ENCODE peak calls at places on chromosomes 2 and 18, in four cellular contexts. I is AG09319, H is nephron progenitor cell, W is gastrocnemius medialis. D is an unnamed sample.

GRCh38 chr2:190765386-190766173 is 115.0 kb upstream of the GLS start:
- DNase-seq in I (peak; percentile 10), H (no peak), W (no peak), D (no peak)

GRCh38 chr2:128252501-128252900 is 66.2 kb downstream of the HS6ST1 start:
- DNase-seq in I (no peak), H (no peak), W (no peak), D (no peak)

GRCh38 chr18:75210274-75211001 is at the start of gene TSHZ1:
- DNase-seq in I (no peak), H (no peak), W (peak; percentile 73), D (peak; percentile 26)

GRCh38 chr2:3902131-3902530 is 198.8 kb downstream of the DCDC2C start:
- DNase-seq in I (no peak), H (no peak), W (no peak), D (no peak)

GRCh38 chr18:67525328-67526110 is 9.0 kb upstream of the DSEL start:
- DNase-seq in I (peak; percentile 90), H (no peak), W (peak; percentile 58), D (no peak)

GRCh38 chr2:75381032-75381431 is 179.7 kb downstream of the EVA1A start:
- DNase-seq in I (no peak), H (no peak), W (no peak), D (no peak)

GRCh38 chr2:66494708-66495107 is 59.8 kb downstream of the MEIS1 start:
- DNase-seq in I (peak; percentile 24), H (no peak), W (peak; percentile 40), D (no peak)

GRCh38 chr2:231245253-231246094 is 47.0 kb downstream of the ARMC9 start:
- DNase-seq in I (no peak), H (no peak), W (no peak), D (peak; percentile 29)

GRCh38 chr2:108404784-108405397 is 27.1 kb downstream of the SULT1C4 start:
- DNase-seq in I (no peak), H (no peak), W (no peak), D (no peak)

GRCh38 chr18:36187826-36188721 is 777 bp downstream of the MOCOS start:
- DNase-seq in I (peak; percentile 57), H (peak; percentile 22), W (peak; percentile 59), D (no peak)

GRCh38 chr18:44180683-44181082 is 500.0 kb upstream of the SETBP1 start:
- DNase-seq in I (no peak), H (no peak), W (no peak), D (no peak)

DNA sequence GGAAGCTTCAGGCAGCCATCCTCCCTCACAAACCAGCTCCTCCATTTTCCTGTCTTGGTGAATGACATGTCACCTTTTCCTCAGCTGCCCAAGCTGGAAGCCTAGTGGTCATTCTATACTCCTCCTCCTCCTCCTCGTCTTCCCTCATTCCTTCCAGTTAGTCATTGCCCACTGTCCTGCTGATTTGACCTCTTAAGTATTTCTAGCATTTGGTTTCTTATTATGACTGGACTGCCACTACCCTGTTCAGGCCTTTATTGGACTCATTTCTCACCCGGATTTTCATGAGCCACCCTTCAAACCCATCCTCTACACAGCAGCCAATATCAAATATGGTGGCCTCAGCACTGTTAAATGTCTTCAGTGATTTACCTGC is 21.9 kb upstream of the MGAT5 start:
- DNase-seq in I (no peak), H (no peak), W (no peak), D (no peak)
- TF ChIP-seq CTCF in I (no peak), H (no peak), W (no peak), D (no peak)

GRCh38 chr2:27025281-27025800 is 7.4 kb upstream of the TMEM214 start:
- DNase-seq in I (no peak), H (no peak), W (no peak), D (no peak)

GRCh38 chr2:27024812-27025211 is 8.0 kb upstream of the TMEM214 start:
- DNase-seq in I (no peak), H (no peak), W (no peak), D (peak; percentile 38)

GRCh38 chr2:27025861-27026851 is 6.6 kb upstream of the TMEM214 start:
- DNase-seq in I (no peak), H (no peak), W (peak; percentile 63), D (no peak)

GRCh38 chr2:27023740-27024139 is 9.0 kb upstream of the TMEM214 start:
- DNase-seq in I (no peak), H (no peak), W (no peak), D (no peak)

GRCh38 chr2:27024188-27024587 is 8.6 kb upstream of the TMEM214 start:
- DNase-seq in I (no peak), H (peak; percentile 33), W (no peak), D (peak; percentile 43)
- TF ChIP-seq CTCF in I (no peak), H (peak; percentile 21), W (no peak), D (peak; percentile 35)

GRCh38 chr2:39779926-39780325 is 868 bp upstream of the THUMPD2 start:
- DNase-seq in I (no peak), H (peak; percentile 8), W (no peak), D (no peak)
- TF ChIP-seq CTCF in I (no peak), H (no peak), W (no peak), D (no peak)

DNA sequence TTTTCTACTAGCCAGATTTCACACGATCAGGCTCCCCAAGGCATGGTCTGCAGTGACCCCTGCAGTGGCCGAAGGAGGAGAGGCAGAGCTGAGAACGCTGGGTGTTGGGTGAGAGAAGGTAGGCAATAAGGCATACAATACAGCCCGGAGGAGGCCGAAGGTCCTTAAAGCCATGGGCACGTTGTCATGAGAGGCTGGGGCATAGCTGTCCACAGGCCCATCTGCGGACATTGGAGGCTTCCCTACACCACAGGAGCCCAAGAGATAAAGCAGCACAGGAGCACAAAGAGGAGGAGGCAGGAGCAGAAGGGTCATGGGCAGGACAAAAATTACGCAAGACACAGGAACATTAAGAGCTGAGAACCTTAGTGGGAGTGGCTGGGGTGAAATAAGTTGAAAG is 16.7 kb upstream of the BZW1 start:
- DNase-seq in I (no peak), H (no peak), W (peak; percentile 64), D (no peak)
- TF ChIP-seq CTCF in I (no peak), H (no peak), W (no peak), D (no peak)

GRCh38 chr18:48638896-48639771 is 100.3 kb downstream of the CTIF start:
- DNase-seq in I (no peak), H (no peak), W (no peak), D (no peak)

GRCh38 chr18:48641981-48642380 is 103.2 kb downstream of the CTIF start:
- DNase-seq in I (no peak), H (no peak), W (no peak), D (no peak)

GRCh38 chr18:48639772-48640432 is 101.1 kb downstream of the CTIF start:
- DNase-seq in I (no peak), H (no peak), W (no peak), D (no peak)

GRCh38 chr18:48642503-48642902 is 103.7 kb downstream of the CTIF start:
- DNase-seq in I (no peak), H (no peak), W (no peak), D (no peak)

GRCh38 chr18:48640566-48641270 is 101.9 kb downstream of the CTIF start:
- DNase-seq in I (no peak), H (no peak), W (no peak), D (no peak)
- TF ChIP-seq CTCF in I (no peak), H (no peak), W (no peak), D (no peak)

GRCh38 chr2:9110893-9111569 is 95.6 kb upstream of the ASAP2 start:
- DNase-seq in I (no peak), H (peak; percentile 45), W (no peak), D (no peak)
- TF ChIP-seq CTCF in I (peak; percentile 9), H (peak; percentile 52), W (no peak), D (peak; percentile 51)

DNA sequence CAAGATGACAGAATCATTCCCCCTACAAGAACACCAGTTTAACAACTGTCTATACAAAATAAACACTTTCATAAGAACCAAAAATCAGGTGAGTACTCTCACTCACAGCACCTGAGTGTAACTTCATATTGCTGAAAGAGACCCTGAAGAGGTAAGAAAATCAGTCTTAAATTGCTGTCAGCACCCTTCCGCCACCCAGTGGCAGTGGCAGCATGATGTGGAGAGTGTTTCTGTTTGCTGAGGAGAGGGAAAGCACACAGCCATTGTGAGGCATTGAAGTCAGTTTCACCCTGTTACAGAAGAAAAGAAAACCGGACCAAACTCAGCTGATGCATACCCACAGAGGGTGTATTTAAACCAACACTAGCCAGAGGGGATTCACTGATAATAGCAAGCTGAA is 1240.8 kb upstream of the CRIM1 start:
- DNase-seq in I (no peak), H (no peak), W (no peak), D (peak; percentile 30)
- TF ChIP-seq CTCF in I (no peak), H (no peak), W (no peak), D (peak; percentile 50)

GRCh38 chr2:105377871-105378270 is 21.0 kb downstream of the FHL2 start:
- DNase-seq in I (no peak), H (no peak), W (no peak), D (no peak)
- TF ChIP-seq CTCF in I (peak; percentile 1), H (no peak), W (no peak), D (peak; percentile 33)